ENCODE peak calls at places on chromosome X, in nine cellular contexts. N, L, B, G, Q, F, K, R and X are unnamed samples.

GRCh38 chrX:63503541-63503940 is 152.4 kb upstream of the SPIN4 start:
- DNase-seq in F (no peak), R (no peak), K (no peak), B (no peak), Q (no peak), G (no peak), L (no peak), N (no peak), X (no peak)

GRCh38 chrX:15737957-15738685 is at the start of gene CA5B:
- DNase-seq in B (peak), K (peak), L (peak), N (no peak), F (peak), Q (peak), G (peak), R (peak), X (peak)

GRCh38 chrX:129744881-129745321 is 6.1 kb downstream of the XPNPEP2 start:
- DNase-seq in G (no peak), B (no peak), L (no peak), Q (no peak), R (peak), N (no peak), F (no peak), K (no peak), X (no peak)

GRCh38 chrX:17637235-17637634 is 100.1 kb upstream of the SCML1 start:
- DNase-seq in B (no peak), L (no peak), N (no peak), K (no peak), Q (no peak), R (no peak), F (no peak), G (no peak), X (no peak)

GRCh38 chrX:124033821-124034220 is 72.3 kb downstream of the STAG2 start:
- DNase-seq in L (no peak), B (no peak), F (no peak), N (no peak), K (peak), R (no peak), Q (no peak), G (no peak), X (no peak)

GRCh38 chrX:16892504-16893362 is 22.6 kb upstream of the RBBP7 start:
- DNase-seq in L (peak), Q (peak), R (peak), B (peak), K (peak), G (peak), F (peak), N (peak), X (peak)

GRCh38 chrX:22686138-22686541 is 313.6 kb upstream of the DDX53 start:
- DNase-seq in R (no peak), N (no peak), L (no peak), Q (no peak), F (no peak), G (peak), K (peak), B (no peak), X (peak)

GRCh38 chrX:154352012-154352401 is 22.4 kb downstream of the FLNA start:
- DNase-seq in K (no peak), F (no peak), B (no peak), L (no peak), R (no peak), N (no peak), Q (no peak), G (no peak), X (no peak)

GRCh38 chrX:72130762-72131231 is 918 bp downstream of the RTL5 start:
- DNase-seq in K (no peak), R (no peak), L (no peak), F (no peak), N (no peak), G (no peak), Q (no peak), B (no peak), X (peak)

GRCh38 chrX:93242897-93243296 is 430.5 kb downstream of the NAP1L3 start:
- DNase-seq in L (no peak), B (no peak), F (no peak), N (no peak), K (no peak), Q (no peak), R (no peak), G (no peak), X (no peak)

GRCh38 chrX:138411048-138411447 is 300.5 kb downstream of the FGF13 start:
- DNase-seq in R (peak), F (no peak), Q (no peak), K (peak), L (no peak), B (no peak), N (no peak), G (no peak), X (no peak)

GRCh38 chrX:72685810-72686465 is 28.2 kb downstream of the PHKA1 start:
- DNase-seq in Q (peak), G (no peak), L (no peak), N (no peak), R (no peak), F (no peak), B (no peak), K (no peak), X (no peak)

GRCh38 chrX:70755850-70756249 is 152.7 kb downstream of the TEX11 start:
- DNase-seq in L (no peak), N (no peak), G (no peak), Q (no peak), B (no peak), K (no peak), R (peak), F (peak), X (peak)

GRCh38 chrX:138723301-138723700 is 11.8 kb upstream of the FGF13 start:
- DNase-seq in Q (no peak), F (no peak), N (no peak), R (no peak), B (no peak), L (no peak), G (no peak), K (no peak), X (no peak)

GRCh38 chrX:9447906-9448305 is 17.0 kb upstream of the TBL1X start:
- DNase-seq in B (no peak), Q (no peak), N (no peak), G (no peak), K (no peak), R (no peak), L (no peak), F (no peak), X (no peak)

GRCh38 chrX:17668929-17669328 is 68.4 kb upstream of the SCML1 start:
- DNase-seq in B (no peak), F (no peak), Q (no peak), G (no peak), L (no peak), R (no peak), K (no peak), N (no peak), X (no peak)

GRCh38 chrX:15416133-15416993 is 32.1 kb upstream of the VEGFD start:
- DNase-seq in R (no peak), Q (no peak), N (no peak), G (no peak), B (no peak), K (no peak), F (no peak), L (no peak), X (no peak)

GRCh38 chrX:135185795-135186443 is 14.7 kb upstream of the CT55 start:
- DNase-seq in N (peak), R (peak), Q (peak), K (peak), B (peak), F (no peak), L (peak), G (peak), X (peak)

GRCh38 chrX:9597361-9598035 is 132.6 kb downstream of the TBL1X start:
- DNase-seq in N (no peak), B (no peak), Q (no peak), K (no peak), F (no peak), L (no peak), G (no peak), R (no peak), X (no peak)

GRCh38 chrX:102957751-102958150 is 20.7 kb downstream of the RAB40AL start:
- DNase-seq in L (no peak), B (no peak), K (no peak), N (no peak), Q (no peak), F (no peak), G (no peak), R (no peak), X (no peak)

GRCh38 chrX:1391707-1392375 is at the start of gene SLC25A6:
- DNase-seq in F (peak), G (peak), B (peak), K (peak), Q (peak), L (peak), R (peak), N (peak), X (peak)

GRCh38 chrX:47098746-47099145 is 20.5 kb downstream of the RGN start:
- DNase-seq in F (no peak), G (no peak), B (no peak), N (no peak), R (no peak), K (no peak), Q (no peak), L (no peak), X (no peak)

GRCh38 chrX:118181030-118181429 is 64.4 kb upstream of the KLHL13 start:
- DNase-seq in K (no peak), L (no peak), B (no peak), N (no peak), R (no peak), Q (no peak), F (no peak), G (no peak), X (no peak)

GRCh38 chrX:123736333-123736921 is 3.6 kb upstream of the THOC2 start:
- DNase-seq in N (no peak), Q (no peak), L (no peak), G (peak), B (no peak), K (no peak), F (no peak), R (no peak), X (no peak)

GRCh38 chrX:12956704-12957541 is 18.0 kb upstream of the TMSB4X start:
- DNase-seq in R (peak), B (peak), F (no peak), L (peak), N (no peak), G (peak), Q (peak), K (peak), X (no peak)

GRCh38 chrX:104334971-104335370 is 80.2 kb upstream of the ESX1 start:
- DNase-seq in K (no peak), R (no peak), G (no peak), Q (no peak), B (no peak), L (no peak), N (no peak), F (no peak), X (no peak)

DNA sequence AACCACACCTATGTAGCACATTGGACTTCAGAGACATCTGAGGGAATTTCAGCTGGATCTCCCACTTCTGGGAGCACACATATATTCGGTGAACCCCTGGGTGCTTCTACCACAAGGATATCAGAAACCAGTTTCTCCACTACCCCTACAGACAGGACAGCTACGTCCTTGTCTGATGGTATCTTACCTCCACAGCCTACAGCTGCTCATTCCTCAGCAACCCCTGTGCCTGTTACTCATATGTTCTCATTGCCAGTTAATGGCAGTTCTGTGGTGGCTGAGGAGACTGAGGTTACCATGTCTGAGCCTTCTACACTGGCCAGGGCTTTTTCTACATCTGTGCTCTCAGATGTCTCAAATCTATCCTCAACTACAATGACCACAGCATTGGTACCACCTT is 45.7 kb downstream of the ADGRG4 start:
- DNase-seq in F (no peak), R (no peak), L (no peak), K (no peak), G (no peak), N (no peak), Q (no peak), B (no peak), X (no peak)
- TF ChIP-seq MAX in F (no peak), R (no peak), L (no peak), K (no peak), G (no peak), N (no peak), Q (no peak), B (no peak), X (no peak)

DNA sequence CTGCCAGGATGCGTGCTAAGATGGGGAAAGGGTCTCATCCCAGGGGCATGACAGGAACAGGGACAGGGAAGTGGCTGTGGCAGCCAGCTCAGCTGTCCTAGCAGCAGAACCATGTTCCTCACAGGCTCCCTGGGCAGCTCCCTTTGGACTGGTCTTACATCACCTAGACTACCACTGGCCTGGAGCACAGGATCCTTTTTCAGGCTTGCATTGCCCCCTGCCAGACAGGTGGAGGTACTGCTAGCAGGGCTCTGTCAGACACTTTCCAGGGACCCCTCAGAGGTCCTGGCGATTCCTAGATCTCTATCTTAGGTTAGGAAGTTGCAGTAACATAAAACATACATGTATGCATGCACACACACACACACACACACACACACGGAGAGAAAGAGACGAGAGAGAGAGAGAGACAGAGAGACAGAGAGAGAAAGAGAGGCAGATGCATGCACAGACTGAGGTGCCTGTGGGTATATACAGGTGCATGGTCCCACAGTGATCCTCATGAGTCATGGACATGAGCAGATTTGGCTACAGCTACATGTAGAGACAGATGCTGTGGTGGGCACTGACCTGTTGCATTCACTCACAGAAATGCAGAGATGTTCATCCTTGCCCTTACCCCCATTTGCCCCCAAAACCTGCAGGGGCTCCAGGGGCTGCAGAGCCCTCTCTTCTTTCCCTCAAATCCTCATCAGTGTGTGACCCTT is 63.6 kb downstream of the STARD8 start:
- DNase-seq in Q (peak), F (peak), L (peak), K (peak), G (peak), R (peak), B (no peak), N (peak), X (peak)
- TF ChIP-seq MAX in Q (no peak), F (no peak), L (no peak), K (no peak), G (no peak), R (no peak), B (no peak), N (no peak), X (no peak)

DNA sequence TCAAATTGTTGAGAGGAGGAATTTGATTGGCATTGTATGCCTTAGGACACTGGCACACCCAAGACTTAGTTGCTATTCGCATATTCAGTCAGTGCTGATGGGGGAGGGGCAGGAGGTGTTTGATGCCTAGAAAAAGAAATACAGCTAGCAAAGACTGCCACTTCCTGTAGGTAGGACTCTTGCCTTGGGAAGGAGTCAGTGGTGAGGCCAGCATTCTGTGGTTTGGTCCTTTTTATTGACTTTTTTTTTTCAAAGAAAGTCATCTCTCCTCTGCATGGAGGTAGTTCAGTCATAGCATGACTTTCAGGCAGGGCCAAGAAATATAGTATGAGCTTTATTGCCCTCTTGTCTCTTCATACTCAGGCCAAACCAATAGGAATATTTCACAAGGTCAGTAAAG is 33.5 kb upstream of the XK start:
- DNase-seq in R (peak), F (no peak), G (no peak), N (no peak), Q (no peak), K (no peak), L (no peak), B (no peak), X (peak)
- TF ChIP-seq MAX in R (no peak), F (no peak), G (no peak), N (no peak), Q (no peak), K (no peak), L (no peak), B (no peak), X (no peak)

DNA sequence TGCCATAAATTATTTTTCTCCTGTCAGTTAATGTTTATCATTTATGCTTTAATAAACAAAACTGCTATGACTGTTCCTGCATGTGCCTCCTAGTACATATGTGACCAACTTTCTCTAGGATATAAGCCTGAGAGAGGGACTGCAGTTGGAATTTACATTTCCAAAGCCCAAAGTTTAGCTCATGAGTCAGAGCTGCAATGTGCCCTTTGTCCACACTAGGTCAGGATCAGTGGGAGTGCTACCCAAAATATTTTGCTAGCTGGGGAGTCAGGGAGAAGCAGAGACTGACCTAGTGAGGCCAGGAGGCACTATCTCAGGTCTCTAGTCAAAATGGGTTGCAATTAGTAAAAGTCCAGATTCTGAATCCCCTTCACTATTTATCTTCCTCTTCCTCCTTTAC is 92.7 kb downstream of the AR start:
- DNase-seq in N (no peak), Q (no peak), K (no peak), B (no peak), R (no peak), L (no peak), F (no peak), G (no peak), X (no peak)
- TF ChIP-seq MAX in N (no peak), Q (no peak), K (no peak), B (no peak), R (no peak), L (no peak), F (no peak), G (no peak), X (no peak)

DNA sequence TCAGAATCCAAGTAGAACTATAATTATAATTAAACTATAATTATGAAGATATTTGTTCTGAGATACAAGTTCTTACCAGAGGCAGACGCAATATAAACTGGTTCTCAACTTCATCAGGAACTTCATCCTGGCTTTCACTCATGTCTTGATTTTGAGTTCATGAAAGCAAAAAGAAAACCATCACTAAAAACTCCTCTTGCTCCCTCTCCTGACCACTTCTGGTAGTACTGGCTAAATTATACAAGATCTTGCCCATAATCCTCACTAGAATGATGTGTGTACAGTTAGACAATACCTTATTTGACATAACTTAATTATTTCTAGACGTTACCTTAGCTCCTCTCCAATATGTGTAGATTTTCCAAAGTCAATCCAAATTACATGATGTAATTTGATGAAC is 3.7 kb downstream of the TAF7L start:
- DNase-seq in K (peak), R (peak), G (peak), L (peak), N (peak), F (no peak), Q (peak), B (peak), X (no peak)
- TF ChIP-seq MAX in K (no peak), R (no peak), G (no peak), L (no peak), N (no peak), F (no peak), Q (no peak), B (no peak), X (no peak)

DNA sequence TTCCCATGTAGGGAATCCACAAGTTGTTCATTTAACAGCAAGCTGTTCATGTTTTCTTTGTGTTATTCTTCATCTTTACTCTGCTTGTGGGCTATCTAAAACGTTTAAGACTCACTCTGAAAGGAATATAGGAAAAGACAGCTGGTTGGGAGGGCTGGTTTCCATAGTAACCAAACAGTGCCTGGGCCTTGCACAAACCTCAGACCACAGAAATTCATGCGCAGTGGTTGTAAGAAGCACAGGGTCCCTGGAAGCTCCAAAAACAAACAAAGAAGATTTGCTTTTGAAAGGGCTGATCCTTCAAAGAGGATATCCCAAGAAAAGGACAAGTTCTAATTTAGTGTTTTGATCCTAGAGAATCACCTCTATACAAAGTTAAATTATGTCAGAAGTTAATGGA is 7.8 kb downstream of the SERTM2 start:
- DNase-seq in R (no peak), L (no peak), B (no peak), K (peak), N (no peak), G (peak), Q (no peak), F (no peak), X (no peak)
- TF ChIP-seq MAX in R (no peak), L (no peak), B (no peak), K (no peak), N (no peak), G (no peak), Q (no peak), F (no peak), X (no peak)

DNA sequence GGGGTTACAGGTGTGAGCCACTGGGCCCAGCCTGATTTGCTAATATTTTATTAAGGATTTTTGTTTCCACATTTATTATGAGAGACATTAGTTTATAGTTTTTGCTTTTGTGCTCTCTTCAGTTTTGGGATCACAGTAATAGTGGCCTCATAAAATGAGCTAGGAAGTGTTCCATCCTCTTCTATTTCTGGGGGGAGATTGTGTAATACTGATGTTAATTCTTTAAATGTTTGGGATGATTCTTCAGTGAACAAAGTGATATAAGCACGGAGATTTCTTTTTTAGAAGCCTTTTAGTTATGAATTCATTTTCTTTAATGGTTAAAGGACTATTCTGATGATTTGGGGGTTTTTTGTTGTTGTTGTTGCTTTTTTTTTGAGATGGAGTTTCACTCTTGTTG is 41.3 kb downstream of the RBMX start:
- DNase-seq in G (no peak), R (no peak), L (no peak), N (no peak), K (no peak), Q (no peak), B (no peak), F (no peak), X (no peak)
- TF ChIP-seq MAX in G (no peak), R (no peak), L (no peak), N (no peak), K (no peak), Q (no peak), B (no peak), F (no peak), X (no peak)